ENCODE peak calls at places on chromosomes 13 and 19, in four cellular contexts. One of them, this sample, is unnamed.

GRCh38 chr13:85772379-85772778 is 26.8 kb downstream of the SLITRK6 start:
- DNase-seq in AG04449: no peak
- DNase-seq in endothelial cell: no peak
- DNase-seq in cardiac fibroblast: peak; percentile 6
- DNase-seq in this sample: no peak

GRCh38 chr13:78631077-78631476 is 27.7 kb upstream of the POU4F1 start:
- DNase-seq in cardiac fibroblast: no peak
- DNase-seq in AG04449: no peak
- DNase-seq in endothelial cell: no peak
- DNase-seq in this sample: no peak

GRCh38 chr19:7397687-7398086 is 49.0 kb downstream of the ARHGEF18 start:
- DNase-seq in endothelial cell: no peak
- DNase-seq in cardiac fibroblast: peak; percentile 88
- DNase-seq in AG04449: peak; percentile 75
- DNase-seq in this sample: no peak

GRCh38 chr19:34305221-34306058 is 51.1 kb downstream of the GARRE1 start:
- DNase-seq in cardiac fibroblast: peak; percentile 64
- DNase-seq in endothelial cell: no peak
- DNase-seq in AG04449: no peak
- DNase-seq in this sample: no peak

GRCh38 chr19:4803736-4804695 is 12.5 kb downstream of the FEM1A start:
- DNase-seq in endothelial cell: peak; percentile 87
- DNase-seq in AG04449: no peak
- DNase-seq in cardiac fibroblast: peak; percentile 51
- DNase-seq in this sample: peak; percentile 91

GRCh38 chr19:6459356-6460098 is at the start of gene SLC25A23:
- DNase-seq in endothelial cell: peak; percentile 77
- DNase-seq in cardiac fibroblast: peak; percentile 85
- DNase-seq in AG04449: no peak
- DNase-seq in this sample: peak; percentile 68

GRCh38 chr19:2051771-2052704 is 994 bp upstream of the MKNK2 start:
- DNase-seq in cardiac fibroblast: peak; percentile 81
- DNase-seq in endothelial cell: no peak
- DNase-seq in AG04449: no peak
- DNase-seq in this sample: no peak

GRCh38 chr13:113405481-113406300 is 41.8 kb upstream of the GRTP1 start:
- DNase-seq in AG04449: no peak
- DNase-seq in endothelial cell: no peak
- DNase-seq in cardiac fibroblast: no peak
- DNase-seq in this sample: no peak

GRCh38 chr19:7540761-7541480 is 5.4 kb downstream of the PNPLA6 start:
- DNase-seq in cardiac fibroblast: peak; percentile 27
- DNase-seq in AG04449: no peak
- DNase-seq in endothelial cell: no peak
- DNase-seq in this sample: no peak

GRCh38 chr19:50803633-50804419 is 13.6 kb downstream of the ACP4 start:
- DNase-seq in endothelial cell: peak; percentile 40
- DNase-seq in AG04449: no peak
- DNase-seq in cardiac fibroblast: peak; percentile 15
- DNase-seq in this sample: no peak

GRCh38 chr19:55479451-55480230 is 3.2 kb downstream of the ZNF628 start:
- DNase-seq in endothelial cell: no peak
- DNase-seq in AG04449: no peak
- DNase-seq in cardiac fibroblast: no peak
- DNase-seq in this sample: no peak

GRCh38 chr13:112940236-112940635 is 28.8 kb upstream of the MCF2L start:
- DNase-seq in cardiac fibroblast: no peak
- DNase-seq in endothelial cell: no peak
- DNase-seq in AG04449: no peak
- DNase-seq in this sample: no peak

GRCh38 chr13:51764184-51765141 is 39.5 kb downstream of the DHRS12 start:
- DNase-seq in endothelial cell: no peak
- DNase-seq in AG04449: no peak
- DNase-seq in cardiac fibroblast: peak; percentile 73
- DNase-seq in this sample: no peak

GRCh38 chr19:16951529-16951928 is 62.7 kb downstream of the F2RL3 start:
- DNase-seq in endothelial cell: no peak
- DNase-seq in AG04449: no peak
- DNase-seq in cardiac fibroblast: no peak
- DNase-seq in this sample: no peak

GRCh38 chr13:112072531-112073244 is 5.7 kb downstream of the SOX1 start:
- DNase-seq in AG04449: no peak
- DNase-seq in endothelial cell: peak; percentile 49
- DNase-seq in cardiac fibroblast: no peak
- DNase-seq in this sample: peak; percentile 79

GRCh38 chr19:23716792-23717191 is 29.8 kb upstream of the ZNF675 start:
- DNase-seq in cardiac fibroblast: no peak
- DNase-seq in endothelial cell: no peak
- DNase-seq in AG04449: no peak
- DNase-seq in this sample: no peak

GRCh38 chr19:14497347-14497921 is 1.5 kb upstream of the GIPC1 start:
- DNase-seq in cardiac fibroblast: peak; percentile 61
- DNase-seq in AG04449: no peak
- DNase-seq in endothelial cell: no peak
- DNase-seq in this sample: no peak

GRCh38 chr13:45828253-45828968 is 23.1 kb downstream of the SIAH3 start:
- DNase-seq in AG04449: no peak
- DNase-seq in cardiac fibroblast: no peak
- DNase-seq in endothelial cell: no peak
- DNase-seq in this sample: no peak

GRCh38 chr13:56457535-56458200 is 683.0 kb upstream of the PRR20A start:
- DNase-seq in endothelial cell: no peak
- DNase-seq in cardiac fibroblast: no peak
- DNase-seq in AG04449: no peak
- DNase-seq in this sample: no peak

GRCh38 chr13:20353973-20354372 is 121.9 kb upstream of the GJB6 start:
- DNase-seq in AG04449: no peak
- DNase-seq in cardiac fibroblast: peak; percentile 46
- DNase-seq in endothelial cell: no peak
- DNase-seq in this sample: no peak

GRCh38 chr13:62964522-62964921 is 1548.9 kb upstream of the PCDH20 start:
- DNase-seq in endothelial cell: no peak
- DNase-seq in cardiac fibroblast: no peak
- DNase-seq in AG04449: no peak
- DNase-seq in this sample: no peak

GRCh38 chr13:113497217-113497616 is 6.7 kb upstream of the DCUN1D2 start:
- DNase-seq in cardiac fibroblast: no peak
- DNase-seq in AG04449: no peak
- DNase-seq in endothelial cell: no peak
- DNase-seq in this sample: no peak

GRCh38 chr19:3057275-3057714 is 5.0 kb downstream of the TLE5 start:
- DNase-seq in AG04449: no peak
- DNase-seq in endothelial cell: no peak
- DNase-seq in cardiac fibroblast: peak; percentile 93
- DNase-seq in this sample: no peak

GRCh38 chr19:51380379-51380778 is 7.4 kb downstream of the LIM2 start:
- DNase-seq in cardiac fibroblast: no peak
- DNase-seq in endothelial cell: no peak
- DNase-seq in AG04449: no peak
- DNase-seq in this sample: no peak

DNA sequence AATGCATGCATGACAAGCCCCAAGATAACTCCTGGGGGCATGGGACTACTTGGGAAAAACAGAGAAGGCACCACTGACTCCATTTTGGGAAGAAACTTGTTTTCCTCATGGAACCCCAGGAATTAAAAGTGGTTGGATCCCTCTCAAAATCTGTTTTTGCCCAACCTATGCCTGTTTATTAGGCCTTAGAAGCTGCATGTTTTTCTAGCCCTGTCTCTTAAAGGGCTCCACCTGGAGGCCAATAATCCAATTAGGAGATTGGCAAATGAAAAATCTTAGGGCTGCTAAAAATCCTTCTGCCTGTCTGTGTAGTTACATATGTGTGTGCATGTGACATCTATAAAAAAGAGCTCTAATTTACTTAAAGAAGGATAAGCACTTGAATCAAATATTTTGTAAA is 26.9 kb downstream of the MED4 start:
- DNase-seq in endothelial cell: no peak
- DNase-seq in cardiac fibroblast: no peak
- DNase-seq in AG04449: no peak
- DNase-seq in this sample: no peak
- TF ChIP-seq CTCF in endothelial cell: no peak
- TF ChIP-seq CTCF in cardiac fibroblast: no peak
- TF ChIP-seq CTCF in AG04449: no peak
- TF ChIP-seq CTCF in this sample: peak; percentile 25

GRCh38 chr13:99220199-99220931 is 19.7 kb downstream of the UBAC2 start:
- DNase-seq in AG04449: no peak
- DNase-seq in endothelial cell: no peak
- DNase-seq in cardiac fibroblast: no peak
- DNase-seq in this sample: no peak

GRCh38 chr13:99218969-99219368 is 18.3 kb downstream of the UBAC2 start:
- DNase-seq in cardiac fibroblast: no peak
- DNase-seq in endothelial cell: no peak
- DNase-seq in AG04449: no peak
- DNase-seq in this sample: no peak

GRCh38 chr13:99217461-99218101 is 16.9 kb downstream of the UBAC2 start:
- DNase-seq in AG04449: no peak
- DNase-seq in cardiac fibroblast: no peak
- DNase-seq in endothelial cell: no peak
- DNase-seq in this sample: no peak

GRCh38 chr13:99218545-99218944 is 17.9 kb downstream of the UBAC2 start:
- DNase-seq in AG04449: no peak
- DNase-seq in cardiac fibroblast: no peak
- DNase-seq in endothelial cell: no peak
- DNase-seq in this sample: no peak

GRCh38 chr13:99218126-99218525 is 17.5 kb downstream of the UBAC2 start:
- DNase-seq in endothelial cell: no peak
- DNase-seq in cardiac fibroblast: no peak
- DNase-seq in AG04449: no peak
- DNase-seq in this sample: no peak
- TF ChIP-seq CTCF in endothelial cell: no peak
- TF ChIP-seq CTCF in cardiac fibroblast: no peak
- TF ChIP-seq CTCF in AG04449: no peak
- TF ChIP-seq CTCF in this sample: no peak

GRCh38 chr19:9836021-9836420 is 903 bp downstream of the PIN1 start:
- DNase-seq in AG04449: no peak
- DNase-seq in cardiac fibroblast: peak; percentile 51
- DNase-seq in endothelial cell: no peak
- DNase-seq in this sample: no peak

GRCh38 chr19:9835507-9835949 is 410 bp downstream of the PIN1 start:
- DNase-seq in cardiac fibroblast: no peak
- DNase-seq in endothelial cell: no peak
- DNase-seq in AG04449: no peak
- DNase-seq in this sample: no peak

GRCh38 chr19:9838324-9838723 is 3.2 kb downstream of the PIN1 start:
- DNase-seq in AG04449: no peak
- DNase-seq in endothelial cell: no peak
- DNase-seq in cardiac fibroblast: no peak
- DNase-seq in this sample: no peak

GRCh38 chr19:9834302-9834725 is 804 bp upstream of the PIN1 start:
- DNase-seq in AG04449: no peak
- DNase-seq in cardiac fibroblast: no peak
- DNase-seq in endothelial cell: no peak
- DNase-seq in this sample: no peak

DNA sequence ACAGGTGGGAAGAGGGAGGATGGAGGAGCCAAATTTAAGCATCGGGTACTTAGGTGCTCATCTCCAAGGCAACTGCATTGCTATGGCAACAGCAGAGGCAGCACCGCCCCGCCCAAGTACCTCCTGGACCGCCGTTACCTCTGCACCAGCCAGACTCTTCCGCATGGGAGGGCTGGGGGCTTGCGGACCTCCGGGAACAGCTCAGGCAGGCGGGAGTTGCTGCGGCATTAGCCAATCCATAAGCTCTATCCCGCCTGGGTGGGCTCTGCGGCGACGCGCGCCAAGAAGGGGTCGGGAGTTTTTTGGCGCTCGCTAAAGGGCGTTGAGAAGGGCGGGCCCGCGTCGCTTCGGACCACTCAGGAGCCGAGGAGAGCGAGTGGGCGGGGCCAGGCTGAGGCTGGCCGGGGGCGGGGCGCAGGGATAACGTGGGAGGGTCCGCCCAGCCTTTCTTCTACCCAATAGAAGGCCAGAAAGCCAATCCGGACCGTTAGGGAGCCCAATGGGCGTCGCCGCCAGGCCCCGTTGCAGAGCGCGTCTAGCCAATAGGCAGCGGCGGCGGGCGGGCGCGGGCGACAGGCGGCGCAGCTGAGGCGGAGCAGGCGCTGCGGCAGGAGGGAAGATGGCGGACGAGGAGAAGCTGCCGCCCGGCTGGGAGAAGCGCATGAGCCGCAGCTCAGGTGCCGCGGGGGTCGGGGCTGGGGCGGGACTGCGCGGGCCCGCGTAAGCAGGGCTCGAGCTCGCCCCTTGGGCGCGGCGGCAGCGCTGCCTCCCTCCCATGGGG is at the start of gene PIN1:
- DNase-seq in endothelial cell: peak; percentile 99
- DNase-seq in cardiac fibroblast: peak; percentile 99
- DNase-seq in AG04449: peak; percentile 82
- DNase-seq in this sample: peak; percentile 99
- TF ChIP-seq CTCF in endothelial cell: peak; percentile 41
- TF ChIP-seq CTCF in cardiac fibroblast: no peak
- TF ChIP-seq CTCF in AG04449: peak; percentile 72
- TF ChIP-seq CTCF in this sample: peak; percentile 60

GRCh38 chr19:925912-926594 is at the start of gene ARID3A:
- DNase-seq in AG04449: no peak
- DNase-seq in endothelial cell: peak; percentile 63
- DNase-seq in cardiac fibroblast: peak; percentile 75
- DNase-seq in this sample: peak; percentile 50

GRCh38 chr19:923551-924211 is 2.2 kb upstream of the ARID3A start:
- DNase-seq in endothelial cell: no peak
- DNase-seq in cardiac fibroblast: no peak
- DNase-seq in AG04449: no peak
- DNase-seq in this sample: no peak

GRCh38 chr19:927044-927706 is 1.3 kb downstream of the ARID3A start:
- DNase-seq in endothelial cell: peak; percentile 64
- DNase-seq in AG04449: no peak
- DNase-seq in cardiac fibroblast: peak; percentile 61
- DNase-seq in this sample: peak; percentile 54

GRCh38 chr19:926595-927043 is 784 bp downstream of the ARID3A start:
- DNase-seq in AG04449: no peak
- DNase-seq in endothelial cell: no peak
- DNase-seq in cardiac fibroblast: peak; percentile 50
- DNase-seq in this sample: no peak

DNA sequence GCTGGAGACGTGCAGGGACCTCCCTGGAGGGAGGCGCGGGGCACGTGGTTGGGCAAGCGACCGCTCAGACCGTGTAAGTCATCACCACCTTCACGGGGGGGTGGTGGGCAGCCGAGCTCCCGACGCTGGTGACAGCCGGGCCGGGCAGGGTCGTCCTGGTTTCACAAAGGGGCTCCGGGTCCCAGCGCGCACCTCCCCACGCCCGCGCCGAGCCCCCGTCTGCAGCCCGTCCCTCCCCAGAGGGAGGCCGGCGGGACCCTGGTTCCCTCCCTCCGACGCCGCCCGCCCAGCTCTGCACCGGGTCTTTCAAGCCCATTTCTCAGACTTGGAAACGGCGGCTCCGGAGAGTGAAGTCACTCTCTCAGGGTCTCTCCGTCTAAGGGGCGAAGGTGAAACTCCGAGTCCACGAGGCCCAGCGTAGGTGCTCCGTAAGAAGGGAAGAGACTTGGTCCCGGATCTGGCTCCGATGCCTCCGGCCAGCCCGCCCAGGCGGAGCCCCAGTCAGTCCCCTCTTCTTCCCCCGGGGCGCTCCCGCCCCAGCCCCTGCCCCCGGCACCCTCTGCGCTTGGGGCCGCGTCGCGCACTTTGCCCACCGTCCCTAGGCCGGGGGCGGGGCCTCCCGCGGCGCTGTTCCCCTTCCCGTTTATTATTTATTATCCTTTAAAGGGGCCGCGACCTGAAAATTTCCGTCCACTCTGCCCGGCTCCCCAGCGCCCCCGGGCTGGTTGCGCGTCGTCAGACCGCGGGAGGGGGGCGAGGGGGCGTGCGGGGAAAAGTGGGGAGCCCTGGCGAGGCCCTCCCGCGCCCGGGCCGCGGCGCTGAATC is 536 bp upstream of the ARID3A start:
- DNase-seq in cardiac fibroblast: peak; percentile 84
- DNase-seq in endothelial cell: peak; percentile 74
- DNase-seq in AG04449: no peak
- DNase-seq in this sample: peak; percentile 78
- TF ChIP-seq CTCF in cardiac fibroblast: no peak
- TF ChIP-seq CTCF in endothelial cell: no peak
- TF ChIP-seq CTCF in AG04449: no peak
- TF ChIP-seq CTCF in this sample: no peak

This sample was measured in neural crest cell.